ENCODE peak calls at places on chromosomes 1 and 21, in five cellular contexts. A is stimulated activated CD4-positive, alpha-beta T cell treated with anti-CD3 and anti-CD28 coated beads, Interleukin-2, amount 100 ng/mL, for 48 hours; R is progenitor cell of endocrine pancreas; X is CD8-positive, alpha-beta T cell; M is OCI-LY7. P is an unnamed sample.

GRCh38 chr21:25005388-25005787 is 601.9 kb downstream of the MRPL39 start:
- DNase-seq in M (no peak), R (no peak), A (no peak), X (no peak), P (no peak)

GRCh38 chr21:39006653-39007417 is 176.4 kb downstream of the PSMG1 start:
- DNase-seq in R (no peak), X (no peak), M (peak), A (no peak), P (no peak)

GRCh38 chr1:48472747-48473146 is 743 bp upstream of the SPATA6 start:
- DNase-seq in X (no peak), R (no peak), M (no peak), A (no peak), P (no peak)

GRCh38 chr1:228373681-228374571 is 32.7 kb downstream of the TRIM11 start:
- DNase-seq in A (no peak), M (no peak), X (peak), R (no peak), P (peak)

GRCh38 chr1:28087614-28088167 is 719 bp downstream of the EYA3 start:
- DNase-seq in R (no peak), M (peak), A (no peak), X (peak), P (peak)

GRCh38 chr1:18532390-18533170 is 51.9 kb downstream of the KLHDC7A start:
- DNase-seq in R (no peak), X (no peak), M (no peak), A (no peak), P (no peak)

GRCh38 chr1:180923024-180923841 is 10.5 kb downstream of the KIAA1614 start:
- DNase-seq in R (no peak), A (no peak), X (no peak), M (no peak), P (peak)

GRCh38 chr1:88540255-88540654 is 143.8 kb upstream of the PKN2 start:
- DNase-seq in M (no peak), A (no peak), X (no peak), R (no peak), P (no peak)

GRCh38 chr1:160375788-160376524 is 9.1 kb downstream of the NHLH1 start:
- DNase-seq in A (peak), R (no peak), M (peak), X (no peak), P (no peak)

GRCh38 chr1:11145741-11146140 is 43.4 kb upstream of the ANGPTL7 start:
- DNase-seq in X (no peak), R (no peak), M (no peak), A (no peak), P (no peak)

GRCh38 chr1:54567961-54568360 is 19.9 kb downstream of the ACOT11 start:
- DNase-seq in R (no peak), X (no peak), M (no peak), A (no peak), P (no peak)

GRCh38 chr1:235077571-235078479 is 50.8 kb downstream of the TOMM20 start:
- DNase-seq in R (no peak), X (no peak), A (no peak), M (no peak), P (no peak)

GRCh38 chr1:246875041-246876026 is 56.4 kb downstream of the AHCTF1 start:
- DNase-seq in A (no peak), X (no peak), R (no peak), M (no peak), P (peak)

GRCh38 chr21:16040601-16041000 is 310.8 kb downstream of the USP25 start:
- DNase-seq in X (no peak), R (no peak), M (no peak), A (no peak), P (no peak)

GRCh38 chr1:50348449-50349241 is 74.6 kb downstream of the DMRTA2 start:
- DNase-seq in R (peak), X (no peak), M (peak), A (peak), P (peak)

GRCh38 chr21:37751268-37751975 is 164.8 kb downstream of the KCNJ6 start:
- DNase-seq in A (no peak), X (no peak), R (no peak), M (no peak), P (peak)

GRCh38 chr1:82538876-82539275 is 738.1 kb downstream of the ADGRL2 start:
- DNase-seq in M (no peak), R (no peak), X (no peak), A (no peak), P (no peak)

GRCh38 chr1:209504571-209504970 is 78.9 kb upstream of the CAMK1G start:
- DNase-seq in R (no peak), M (no peak), X (no peak), A (no peak), P (no peak)

GRCh38 chr1:125086611-125087010 is 3901.8 kb downstream of the SRGAP2C start:
- DNase-seq in R (no peak), M (no peak), X (no peak), A (no peak), P (no peak)

GRCh38 chr1:3420218-3420951 is 34.1 kb upstream of the ARHGEF16 start:
- DNase-seq in A (no peak), R (no peak), X (no peak), M (no peak), P (no peak)

GRCh38 chr21:16028163-16028562 is 298.4 kb downstream of the USP25 start:
- DNase-seq in R (no peak), A (no peak), X (no peak), M (no peak), P (no peak)

GRCh38 chr1:230778916-230779590 is 31.9 kb downstream of the CAPN9 start:
- DNase-seq in R (no peak), M (no peak), X (no peak), A (no peak), P (no peak)

GRCh38 chr1:10941891-10942541 is 70.4 kb upstream of the TARDBP start:
- DNase-seq in R (peak), A (peak), X (peak), M (peak), P (no peak)

GRCh38 chr1:160996195-160996594 is 24.8 kb downstream of the F11R start:
- DNase-seq in X (no peak), M (no peak), A (no peak), R (no peak), P (no peak)

GRCh38 chr1:3674100-3675094 is 22.1 kb downstream of the TP73 start:
- DNase-seq in A (no peak), X (peak), R (no peak), M (no peak), P (peak)

GRCh38 chr1:24850353-24850905 is 79.6 kb downstream of the RUNX3 start:
- DNase-seq in X (no peak), A (no peak), R (no peak), M (no peak), P (no peak)

GRCh38 chr1:6962390-6962955 is 177.2 kb downstream of the CAMTA1 start:
- DNase-seq in A (peak), M (peak), X (peak), R (peak), P (peak)

GRCh38 chr1:98704474-98704873 is 43.0 kb downstream of the SNX7 start:
- DNase-seq in R (no peak), M (no peak), A (no peak), X (no peak), P (peak)

GRCh38 chr21:44304846-44305245 is 5.0 kb downstream of the PFKL start:
- DNase-seq in A (peak), M (peak), R (peak), X (peak), P (peak)

GRCh38 chr1:106608836-106609235 is 447.6 kb upstream of the PRMT6 start:
- DNase-seq in R (no peak), X (no peak), A (no peak), M (no peak), P (no peak)

GRCh38 chr1:35122311-35122710 is 43.1 kb downstream of the ZMYM1 start:
- DNase-seq in X (no peak), A (no peak), R (no peak), M (no peak), P (no peak)

GRCh38 chr1:205669341-205670142 is 10.8 kb downstream of the SLC45A3 start:
- DNase-seq in R (no peak), A (no peak), X (no peak), M (no peak), P (no peak)

GRCh38 chr1:89354210-89354609 is 9.6 kb upstream of the GBP6 start:
- DNase-seq in A (no peak), R (no peak), M (no peak), X (no peak), P (no peak)

GRCh38 chr1:230073371-230074035 is 6.5 kb downstream of the GALNT2 start:
- DNase-seq in X (no peak), R (no peak), A (no peak), M (no peak), P (no peak)

GRCh38 chr1:9760824-9761223 is 62.9 kb downstream of the CLSTN1 start:
- DNase-seq in R (no peak), A (no peak), X (no peak), M (no peak), P (no peak)

GRCh38 chr1:84827566-84827965 is 65.4 kb downstream of the LPAR3 start:
- DNase-seq in R (no peak), X (no peak), M (no peak), A (no peak), P (no peak)

P was measured in Caco-2.